ENCODE peak calls at places on chromosome 11, in nine cellular contexts. X is RWPE1, D is fibroblast of the aortic adventitia, C is fibroblast of lung, M is HFF-Myc, T is GM12865, Z is endothelial cell of umbilical vein, O is left ventricle myocardium inferior, R is neural crest cell. I is an unnamed sample.

GRCh38 chr11:2522636-2523255 is 77.9 kb downstream of the KCNQ1 start:
- DNase-seq in X (no peak), D (no peak), C (no peak), M (no peak), T (no peak), Z (no peak), O (no peak), R (no peak), I (peak)

GRCh38 chr11:126459691-126460404 is 104.4 kb downstream of the ST3GAL4 start:
- DNase-seq in X (no peak), D (peak), C (peak), M (peak), T (no peak), Z (no peak), O (no peak), R (no peak), I (no peak)

GRCh38 chr11:13073119-13073981 is 64.2 kb downstream of the RASSF10 start:
- DNase-seq in X (peak), D (peak), C (no peak), M (no peak), T (peak), Z (peak), O (no peak), R (no peak), I (no peak)

GRCh38 chr11:31870609-31871309 is 59.6 kb upstream of the PAX6 start:
- DNase-seq in X (peak), D (peak), C (peak), M (no peak), T (peak), Z (peak), O (peak), R (peak), I (no peak)

GRCh38 chr11:111334495-111335123 is 36.3 kb downstream of the POU2AF3 start:
- DNase-seq in X (no peak), D (no peak), C (no peak), M (no peak), T (no peak), Z (no peak), O (no peak), R (no peak), I (no peak)

GRCh38 chr11:7485136-7485853 is at the start of gene OLFML1:
- DNase-seq in X (no peak), D (peak), C (peak), M (no peak), T (no peak), Z (no peak), O (peak), R (no peak), I (no peak)

GRCh38 chr11:60953781-60954180 is 1.8 kb upstream of the SLC15A3 start:
- DNase-seq in X (no peak), D (peak), C (no peak), M (no peak), T (no peak), Z (peak), O (no peak), R (no peak), I (no peak)

GRCh38 chr11:17510507-17511206 is 33.6 kb downstream of the USH1C start:
- DNase-seq in X (no peak), D (no peak), C (no peak), M (no peak), T (no peak), Z (no peak), O (no peak), R (no peak), I (no peak)

GRCh38 chr11:46762248-46762647 is 43.2 kb downstream of the F2 start:
- DNase-seq in X (no peak), D (no peak), C (no peak), M (no peak), T (no peak), Z (no peak), O (no peak), R (no peak), I (no peak)

GRCh38 chr11:69129647-69130046 is 26.1 kb upstream of the SMIM38 start:
- DNase-seq in X (no peak), D (no peak), C (no peak), M (no peak), T (no peak), Z (no peak), O (no peak), R (no peak), I (no peak)

GRCh38 chr11:13669544-13670488 is 1.3 kb downstream of the FAR1 start:
- DNase-seq in X (no peak), D (peak), C (peak), M (no peak), T (no peak), Z (no peak), O (no peak), R (no peak), I (no peak)

GRCh38 chr11:93606721-93607120 is 54.8 kb upstream of the CEP295 start:
- DNase-seq in X (no peak), D (no peak), C (no peak), M (no peak), T (no peak), Z (no peak), O (no peak), R (no peak), I (no peak)

GRCh38 chr11:47259178-47259977 is 1.6 kb downstream of the NR1H3 start:
- DNase-seq in X (no peak), D (peak), C (peak), M (no peak), T (peak), Z (peak), O (no peak), R (peak), I (no peak)

GRCh38 chr11:121687961-121688566 is 235.3 kb upstream of the SORL1-AS1 start:
- DNase-seq in X (no peak), D (peak), C (peak), M (peak), T (no peak), Z (no peak), O (no peak), R (no peak), I (no peak)

GRCh38 chr11:66278396-66279091 is 569 bp downstream of the CNIH2 start:
- DNase-seq in X (no peak), D (no peak), C (no peak), M (no peak), T (no peak), Z (no peak), O (no peak), R (no peak), I (no peak)

GRCh38 chr11:69551963-69552362 is 70.5 kb downstream of the LINC01488 start:
- DNase-seq in X (no peak), D (no peak), C (no peak), M (no peak), T (no peak), Z (no peak), O (no peak), R (no peak), I (no peak)

GRCh38 chr11:75386912-75387311 is 12.4 kb upstream of the RPS3 start:
- DNase-seq in X (peak), D (no peak), C (no peak), M (no peak), T (no peak), Z (no peak), O (no peak), R (no peak), I (no peak)

GRCh38 chr11:90318651-90319050 is 95.8 kb upstream of the CHORDC1 start:
- DNase-seq in X (no peak), D (no peak), C (no peak), M (no peak), T (no peak), Z (no peak), O (no peak), R (no peak), I (no peak)

GRCh38 chr11:18384157-18384641 is 10.2 kb upstream of the LDHA start:
- DNase-seq in X (peak), D (peak), C (peak), M (peak), T (no peak), Z (peak), O (peak), R (no peak), I (peak)

GRCh38 chr11:34411786-34412185 is 26.9 kb upstream of the CAT start:
- DNase-seq in X (no peak), D (no peak), C (no peak), M (no peak), T (no peak), Z (no peak), O (no peak), R (no peak), I (no peak)

GRCh38 chr11:2208691-2209369 is 37.2 kb upstream of the TH start:
- DNase-seq in X (no peak), D (no peak), C (no peak), M (no peak), T (no peak), Z (no peak), O (peak), R (peak), I (peak)

GRCh38 chr11:132137981-132138313 is 767.5 kb downstream of the NTM start:
- DNase-seq in X (no peak), D (no peak), C (no peak), M (no peak), T (no peak), Z (no peak), O (no peak), R (no peak), I (no peak)

GRCh38 chr11:32374261-32374711 is 61.1 kb downstream of the WT1 start:
- DNase-seq in X (no peak), D (no peak), C (peak), M (peak), T (peak), Z (peak), O (no peak), R (peak), I (no peak)

GRCh38 chr11:46554205-46555162 is 39.3 kb downstream of the AMBRA1 start:
- DNase-seq in X (peak), D (peak), C (peak), M (no peak), T (no peak), Z (peak), O (no peak), R (no peak), I (no peak)

GRCh38 chr11:116115801-116116200 is 611.6 kb upstream of the CADM1 start:
- DNase-seq in X (no peak), D (no peak), C (no peak), M (no peak), T (no peak), Z (no peak), O (no peak), R (no peak), I (no peak)

GRCh38 chr11:42976636-42977217 is 335.1 kb upstream of the API5 start:
- DNase-seq in X (no peak), D (no peak), C (no peak), M (no peak), T (no peak), Z (no peak), O (no peak), R (no peak), I (no peak)

GRCh38 chr11:34970480-34970879 is 54.1 kb downstream of the PDHX start:
- DNase-seq in X (no peak), D (no peak), C (no peak), M (no peak), T (no peak), Z (no peak), O (no peak), R (no peak), I (no peak)

GRCh38 chr11:17936790-17937189 is 76.1 kb downstream of the SERGEF start:
- DNase-seq in X (no peak), D (no peak), C (no peak), M (no peak), T (no peak), Z (no peak), O (no peak), R (no peak), I (no peak)

GRCh38 chr11:100789500-100789899 is 102.4 kb downstream of the ARHGAP42 start:
- DNase-seq in X (no peak), D (peak), C (peak), M (no peak), T (no peak), Z (no peak), O (peak), R (no peak), I (no peak)

GRCh38 chr11:118841469-118842222 is 42.0 kb upstream of the CXCR5 start:
- DNase-seq in X (no peak), D (no peak), C (no peak), M (no peak), T (peak), Z (no peak), O (no peak), R (no peak), I (no peak)

GRCh38 chr11:74849525-74850391 is 99.1 kb downstream of the XRRA1 start:
- DNase-seq in X (peak), D (peak), C (peak), M (peak), T (no peak), Z (no peak), O (no peak), R (no peak), I (no peak)

GRCh38 chr11:47571895-47572294 is 6.5 kb downstream of the PTPMT1 start:
- DNase-seq in X (no peak), D (peak), C (peak), M (no peak), T (no peak), Z (no peak), O (no peak), R (no peak), I (no peak)

GRCh38 chr11:119210035-119210434 is 3.9 kb downstream of the CBL start:
- DNase-seq in X (no peak), D (no peak), C (no peak), M (no peak), T (no peak), Z (no peak), O (no peak), R (no peak), I (no peak)

DNA sequence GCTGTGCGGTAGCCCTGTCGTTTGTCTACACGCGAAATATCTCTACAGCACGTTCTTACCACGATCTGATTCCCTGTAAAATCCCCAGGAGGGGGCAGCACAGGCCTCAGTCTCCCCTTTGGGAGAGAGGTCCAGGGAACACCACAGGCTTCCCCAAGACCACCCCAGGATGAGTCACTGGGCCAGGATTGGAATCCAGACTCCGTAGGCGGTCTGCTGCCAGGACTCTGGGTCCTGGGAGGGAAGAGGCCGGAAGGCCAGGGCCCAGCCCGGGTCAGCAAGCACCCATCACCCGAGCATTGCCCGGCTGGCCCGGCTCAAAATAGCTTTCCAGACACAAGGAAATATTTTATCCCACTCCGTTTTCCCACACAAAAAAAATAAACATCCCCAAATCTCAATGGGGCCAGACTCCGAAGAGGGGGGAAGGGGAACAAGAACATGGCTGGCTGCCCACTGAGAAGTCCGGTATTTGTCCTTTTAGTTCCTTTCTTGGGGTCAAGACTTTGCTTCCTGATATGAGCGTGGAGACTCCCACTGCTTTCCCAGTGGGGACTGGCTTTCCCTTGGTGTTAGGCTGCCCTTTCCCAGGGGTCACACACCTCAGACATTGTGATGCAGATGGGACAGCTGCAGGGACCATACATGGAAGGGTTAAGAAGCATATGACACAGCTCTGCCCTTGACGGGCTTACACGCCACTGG is 91.3 kb downstream of the LRRC32 start:
- DNase-seq in X (no peak), D (peak), C (peak), M (no peak), T (no peak), Z (peak), O (peak), R (no peak), I (peak)
- TF ChIP-seq CTCF in X (no peak), D (peak), C (peak), M (peak), T (peak), Z (peak), O (peak), R (no peak), I (no peak)

GRCh38 chr11:14969922-14970323 is 2.2 kb downstream of the CALCA start:
- DNase-seq in X (no peak), D (peak), C (peak), M (no peak), T (peak), Z (peak), O (peak), R (peak), I (no peak)
- TF ChIP-seq CTCF in X (no peak), D (peak), C (peak), M (peak), T (peak), Z (peak), O (peak), R (peak), I (no peak)

DNA sequence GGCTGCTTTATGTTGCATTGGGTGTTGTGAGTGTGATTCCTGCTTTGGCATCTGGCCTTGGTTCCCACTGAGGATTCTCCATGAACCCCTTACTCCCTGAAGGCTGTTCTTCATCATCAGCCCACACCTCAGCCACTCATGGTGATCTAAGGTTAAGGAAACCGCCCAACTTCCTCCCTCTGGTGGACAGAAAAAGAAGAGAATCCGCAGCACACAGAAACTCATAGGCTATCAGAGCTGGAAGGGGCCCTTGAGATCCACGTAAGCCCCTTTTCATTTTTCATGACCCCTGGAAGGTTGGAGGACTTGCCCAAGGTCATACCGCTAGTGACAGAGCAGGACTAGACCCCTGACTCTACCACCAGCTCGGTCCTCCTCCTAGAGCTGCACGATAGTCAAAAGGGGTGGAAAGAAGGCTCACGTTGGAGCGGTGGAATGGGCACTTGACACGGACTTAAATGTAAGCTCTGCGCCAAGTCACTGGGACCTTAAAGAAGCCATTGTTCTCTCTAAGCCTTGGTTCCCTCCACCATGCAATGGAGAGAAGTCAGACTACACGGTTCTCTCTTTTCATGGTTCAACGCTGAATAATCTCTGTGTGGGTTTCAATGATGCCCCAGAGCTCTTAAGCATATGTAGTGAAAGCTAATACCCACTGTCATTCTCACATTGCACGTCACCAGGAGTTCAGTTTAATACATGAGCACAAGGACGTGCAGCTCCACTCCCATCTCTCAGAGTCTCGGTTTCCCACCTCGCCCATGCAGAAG is 83.6 kb upstream of the CRTAM start:
- DNase-seq in X (no peak), D (no peak), C (no peak), M (no peak), T (peak), Z (no peak), O (no peak), R (no peak), I (no peak)
- TF ChIP-seq CTCF in X (no peak), D (peak), C (peak), M (peak), T (peak), Z (peak), O (peak), R (peak), I (no peak)

GRCh38 chr11:64848779-64849599 is 4.5 kb upstream of the CDC42BPG start:
- DNase-seq in X (no peak), D (no peak), C (no peak), M (no peak), T (peak), Z (no peak), O (no peak), R (no peak), I (no peak)
- TF ChIP-seq CTCF in X (no peak), D (no peak), C (no peak), M (no peak), T (no peak), Z (no peak), O (no peak), R (no peak), I (no peak)